ENCODE peak calls at places on chromosomes 12 and 14, in five cellular contexts. V is IMR-90, L is heart right ventricle, S is kidney, E is lower lobe of right lung. N is an unnamed sample. For H3K4me1, the result is how much of the 10 kb centered on the place peaks cover.

GRCh38 chr12:110776410-110776809 is 33.7 kb upstream of the PPP1CC start:
- DNase-seq in V (no peak), L (no peak), S (no peak), E (no peak), N (no peak)

GRCh38 chr12:102769323-102769916 is 147.6 kb downstream of the PAH start:
- DNase-seq in V (peak), L (peak), S (no peak), E (no peak), N (peak)

GRCh38 chr14:38113546-38113945 is 94.2 kb upstream of the SSTR1 start:
- DNase-seq in V (no peak), L (no peak), S (no peak), E (no peak), N (no peak)

GRCh38 chr12:87119713-87120112 is 863.5 kb upstream of the MGAT4C start:
- DNase-seq in V (no peak), L (no peak), S (no peak), E (no peak), N (no peak)

GRCh38 chr14:90654831-90655276 is 161.4 kb downstream of the TTC7B start:
- DNase-seq in V (peak), L (no peak), S (no peak), E (no peak), N (no peak)

GRCh38 chr14:105021656-105022275 is 883 bp upstream of the CDCA4 start:
- DNase-seq in V (peak), L (no peak), S (peak), E (peak), N (peak)

GRCh38 chr14:74501135-74501614 is 7.6 kb downstream of the ISCA2 start:
- DNase-seq in V (peak), L (peak), S (no peak), E (peak), N (no peak)

GRCh38 chr14:56810341-56810740 is at the start of gene OTX2:
- DNase-seq in V (no peak), L (no peak), S (no peak), E (no peak), N (no peak)

GRCh38 chr14:69532561-69533335 is 41.9 kb downstream of the CCDC177 start:
- DNase-seq in V (no peak), L (no peak), S (no peak), E (no peak), N (no peak)

GRCh38 chr14:99195602-99196309 is 76.2 kb downstream of the BCL11B start:
- DNase-seq in V (no peak), L (no peak), S (peak), E (no peak), N (no peak)

GRCh38 chr14:51738754-51739153 is 87.0 kb downstream of the FRMD6 start:
- DNase-seq in V (no peak), L (no peak), S (no peak), E (no peak), N (no peak)

GRCh38 chr12:59973515-59973914 is 377.7 kb downstream of the SLC16A7 start:
- DNase-seq in V (peak), L (no peak), S (no peak), E (no peak), N (no peak)

GRCh38 chr14:24976599-24976998 is 73.3 kb downstream of the STXBP6 start:
- DNase-seq in V (no peak), L (no peak), S (no peak), E (no peak), N (no peak)

GRCh38 chr12:100427078-100427477 is 46.6 kb upstream of the NR1H4 start:
- DNase-seq in V (peak), L (no peak), S (no peak), E (no peak), N (no peak)

GRCh38 chr12:2003676-2004112 is 563 bp downstream of the DCP1B start:
- DNase-seq in V (peak), L (no peak), S (no peak), E (no peak), N (no peak)

GRCh38 chr14:100221419-100222218 is 17.3 kb upstream of the YY1 start:
- DNase-seq in V (peak), L (peak), S (peak), E (peak), N (peak)

GRCh38 chr14:54579606-54580005 is 12.7 kb downstream of the SAMD4A start:
- DNase-seq in V (peak), L (no peak), S (no peak), E (no peak), N (no peak)

GRCh38 chr14:103805708-103806107 is 41.7 kb downstream of the PPP1R13B start:
- DNase-seq in V (no peak), L (no peak), S (no peak), E (no peak), N (no peak)

GRCh38 chr14:61511558-61511924 is 183.8 kb upstream of the HIF1A start:
- DNase-seq in V (no peak), L (no peak), S (no peak), E (peak), N (no peak)

GRCh38 chr14:21868442-21869046 is 194.9 kb upstream of the OR4E1 start:
- DNase-seq in V (peak), L (no peak), S (no peak), E (no peak), N (peak)

GRCh38 chr12:132178801-132179401 is 34.6 kb downstream of the NOC4L start:
- DNase-seq in V (no peak), L (peak), S (peak), E (no peak), N (peak)

GRCh38 chr12:52395761-52396434 is 10.2 kb downstream of the KRT82 start:
- DNase-seq in V (no peak), L (no peak), S (peak), E (no peak), N (peak)

GRCh38 chr14:87205811-87206210 is 787.2 kb downstream of the GALC start:
- DNase-seq in V (no peak), L (no peak), S (no peak), E (no peak), N (no peak)

GRCh38 chr12:117485984-117486839 is 124.8 kb upstream of the NOS1 start:
- DNase-seq in V (no peak), L (no peak), S (no peak), E (no peak), N (no peak)

GRCh38 chr14:103549361-103550311 is 12.8 kb downstream of the BAG5 start:
- DNase-seq in V (no peak), L (peak), S (peak), E (peak), N (peak)

GRCh38 chr12:121084229-121084628 is 45.2 kb upstream of the OASL start:
- DNase-seq in V (no peak), L (no peak), S (no peak), E (no peak), N (no peak)

GRCh38 chr12:89162704-89163261 is 189.5 kb downstream of the DUSP6 start:
- DNase-seq in V (peak), L (no peak), S (no peak), E (peak), N (peak)

GRCh38 chr14:64266206-64266605 is 28.0 kb downstream of the ESR2 start:
- DNase-seq in V (peak), L (no peak), S (no peak), E (no peak), N (no peak)

GRCh38 chr12:1583421-1584078 is 10.8 kb downstream of the FBXL14 start:
- DNase-seq in V (peak), L (no peak), S (no peak), E (no peak), N (peak)

GRCh38 chr12:50786498-50787231 is 22.8 kb downstream of the ATF1 start:
- DNase-seq in V (peak), L (no peak), S (no peak), E (no peak), N (no peak)

GRCh38 chr12:125128380-125128779 is 63.1 kb downstream of the AACS start:
- DNase-seq in V (no peak), L (no peak), S (no peak), E (no peak), N (no peak)

GRCh38 chr12:96255077-96255476 is 60.9 kb downstream of the ELK3 start:
- DNase-seq in V (peak), L (peak), S (no peak), E (peak), N (peak)

GRCh38 chr12:91316161-91316759 is 133.6 kb upstream of the DCN start:
- DNase-seq in V (peak), L (no peak), S (no peak), E (no peak), N (no peak)

GRCh38 chr14:35809597-35809996 is 502 bp upstream of the RALGAPA1 start:
- DNase-seq in V (no peak), L (no peak), S (no peak), E (no peak), N (no peak)
- H3K4me3 ChIP-seq in V (no peak), L (no peak), S (peak), E (peak), N (no peak)

DNA sequence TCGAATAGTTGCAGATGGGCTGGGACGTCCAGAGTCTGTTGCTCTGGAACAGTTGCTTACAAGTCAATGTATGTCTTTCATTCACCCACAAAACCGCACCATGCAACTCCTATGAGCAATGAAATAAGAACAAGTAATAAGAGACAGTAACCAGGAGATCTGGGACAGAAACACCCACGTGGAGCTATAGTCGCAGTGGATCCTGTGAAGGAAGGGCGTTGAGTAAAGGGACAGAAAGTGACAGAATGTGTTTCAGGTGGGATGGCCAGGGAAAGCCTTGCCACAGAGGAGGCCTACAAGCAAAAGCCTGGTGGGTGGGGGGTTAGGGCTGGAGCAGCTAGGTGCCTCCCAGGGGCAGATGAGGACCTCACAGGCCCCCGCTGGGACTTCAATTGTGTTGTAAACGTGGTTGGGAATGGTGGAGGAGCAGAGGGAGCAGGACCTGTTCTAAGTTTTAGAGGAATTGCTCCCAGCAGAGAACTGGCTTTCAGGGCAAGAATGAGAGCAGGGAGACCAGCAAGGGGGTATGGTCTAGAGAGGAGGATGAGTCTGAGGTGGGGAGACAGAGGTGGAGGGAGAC is 86.7 kb upstream of the FZD10 start:
- DNase-seq in V (no peak), L (no peak), S (no peak), E (no peak), N (no peak)
- H3K4me1 ChIP-seq in V (under half), L (under half), S (under half), E (under half), N (under half)

GRCh38 chr12:53726342-53726741 is 910 bp downstream of the CALCOCO1 start:
- DNase-seq in V (no peak), L (no peak), S (no peak), E (no peak), N (no peak)

GRCh38 chr12:53726946-53727309 is 324 bp downstream of the CALCOCO1 start:
- DNase-seq in V (peak), L (no peak), S (peak), E (no peak), N (no peak)

GRCh38 chr12:53729659-53730058 is 2.4 kb upstream of the CALCOCO1 start:
- DNase-seq in V (no peak), L (no peak), S (no peak), E (no peak), N (no peak)

GRCh38 chr12:53727310-53728041 is at the start of gene CALCOCO1:
- DNase-seq in V (peak), L (peak), S (peak), E (peak), N (peak)

GRCh38 chr12:53728206-53728605 is 954 bp upstream of the CALCOCO1 start:
- DNase-seq in V (no peak), L (no peak), S (no peak), E (no peak), N (no peak)
- H3K4me3 ChIP-seq in V (peak), L (peak), S (peak), E (peak), N (no peak)

DNA sequence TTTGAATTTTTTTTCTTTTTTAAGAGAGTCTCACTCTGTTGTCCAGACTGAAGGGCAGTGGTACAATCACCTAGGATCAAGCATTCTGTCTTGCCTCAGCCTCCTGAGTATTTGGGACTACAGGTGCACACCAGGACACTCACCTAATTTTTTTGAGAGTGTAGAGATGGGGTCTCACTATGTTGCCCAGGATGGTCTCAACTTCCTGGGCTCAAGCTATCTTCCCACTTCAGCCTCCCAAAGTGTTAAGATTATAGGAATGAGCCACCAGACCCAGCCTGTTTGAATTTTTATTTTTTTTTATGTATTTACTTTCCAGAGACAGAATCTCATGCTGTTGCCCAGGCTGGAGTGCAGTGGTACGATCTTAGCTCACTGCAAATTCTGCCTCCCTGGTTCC is 11.3 kb downstream of the BAZ1A start:
- DNase-seq in V (no peak), L (no peak), S (no peak), E (no peak), N (no peak)
- H3K4me1 ChIP-seq in V (under half), L (under half), S (under half), E (under half), N (under half)

DNA sequence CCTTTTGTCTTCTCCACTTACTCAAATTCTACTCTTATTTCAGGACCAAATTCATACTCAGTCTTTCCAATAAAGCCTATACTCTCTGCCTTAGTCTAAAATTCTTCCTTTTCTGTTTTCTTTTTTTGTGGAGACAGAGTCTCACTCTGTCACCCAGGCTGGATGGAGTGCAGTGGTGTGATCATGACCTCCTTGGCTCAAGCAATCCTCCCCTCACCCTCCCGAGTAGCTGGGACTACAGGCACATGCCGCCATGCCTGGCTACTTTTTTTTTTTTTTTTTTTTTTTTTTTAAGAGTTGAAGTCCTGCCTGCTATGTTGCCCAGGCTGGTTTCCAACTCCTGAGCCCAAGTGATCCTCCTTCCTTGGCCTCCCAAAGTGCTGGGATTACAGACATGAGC is 11.9 kb downstream of the SRP54 start:
- DNase-seq in V (no peak), L (no peak), S (no peak), E (no peak), N (no peak)
- H3K4me3 ChIP-seq in V (no peak), L (no peak), S (no peak), E (no peak), N (no peak)